ENCODE peak calls at places on chromosome 15, in ten cellular contexts. One of them, this sample, is unnamed.

GRCh38 chr15:69855601-69856000 is 242.1 kb downstream of the TLE3 start:
- DNase-seq in A549: no peak
- DNase-seq in endothelial cell: no peak
- DNase-seq in WTC11: no peak
- DNase-seq in breast epithelium: no peak
- DNase-seq in HFFc6: no peak
- DNase-seq in heart left ventricle: no peak
- DNase-seq in nephron progenitor cell: peak; percentile 40
- DNase-seq in esophagus squamous epithelium: no peak
- DNase-seq in cardiac muscle cell: no peak
- DNase-seq in this sample: no peak

GRCh38 chr15:75446146-75446545 is 5.3 kb downstream of the SIN3A start:
- DNase-seq in A549: no peak
- DNase-seq in endothelial cell: no peak
- DNase-seq in WTC11: no peak
- DNase-seq in breast epithelium: no peak
- DNase-seq in HFFc6: no peak
- DNase-seq in heart left ventricle: no peak
- DNase-seq in nephron progenitor cell: no peak
- DNase-seq in esophagus squamous epithelium: no peak
- DNase-seq in cardiac muscle cell: no peak
- DNase-seq in this sample: no peak

GRCh38 chr15:82624438-82624837 is 22.7 kb downstream of the CPEB1 start:
- DNase-seq in A549: no peak
- DNase-seq in endothelial cell: no peak
- DNase-seq in WTC11: no peak
- DNase-seq in breast epithelium: no peak
- DNase-seq in HFFc6: no peak
- DNase-seq in heart left ventricle: no peak
- DNase-seq in nephron progenitor cell: no peak
- DNase-seq in esophagus squamous epithelium: no peak
- DNase-seq in cardiac muscle cell: no peak
- DNase-seq in this sample: no peak

GRCh38 chr15:67199391-67199790 is 55.1 kb downstream of the AAGAB start:
- DNase-seq in A549: no peak
- DNase-seq in endothelial cell: no peak
- DNase-seq in WTC11: no peak
- DNase-seq in breast epithelium: no peak
- DNase-seq in HFFc6: no peak
- DNase-seq in heart left ventricle: no peak
- DNase-seq in nephron progenitor cell: no peak
- DNase-seq in esophagus squamous epithelium: no peak
- DNase-seq in cardiac muscle cell: no peak
- DNase-seq in this sample: no peak

GRCh38 chr15:70091649-70092461 is 5.9 kb downstream of the TLE3 start:
- DNase-seq in A549: no peak
- DNase-seq in endothelial cell: no peak
- DNase-seq in WTC11: no peak
- DNase-seq in breast epithelium: no peak
- DNase-seq in HFFc6: no peak
- DNase-seq in heart left ventricle: no peak
- DNase-seq in nephron progenitor cell: no peak
- DNase-seq in esophagus squamous epithelium: no peak
- DNase-seq in cardiac muscle cell: no peak
- DNase-seq in this sample: no peak

GRCh38 chr15:73931441-73931840 is 5.2 kb downstream of the LOXL1 start:
- DNase-seq in A549: no peak
- DNase-seq in endothelial cell: no peak
- DNase-seq in WTC11: no peak
- DNase-seq in breast epithelium: no peak
- DNase-seq in HFFc6: no peak
- DNase-seq in heart left ventricle: no peak
- DNase-seq in nephron progenitor cell: no peak
- DNase-seq in esophagus squamous epithelium: no peak
- DNase-seq in cardiac muscle cell: no peak
- DNase-seq in this sample: no peak

GRCh38 chr15:77002436-77002835 is 7.5 kb downstream of the PSTPIP1 start:
- DNase-seq in A549: no peak
- DNase-seq in endothelial cell: no peak
- DNase-seq in WTC11: no peak
- DNase-seq in breast epithelium: no peak
- DNase-seq in HFFc6: no peak
- DNase-seq in heart left ventricle: no peak
- DNase-seq in nephron progenitor cell: no peak
- DNase-seq in esophagus squamous epithelium: no peak
- DNase-seq in cardiac muscle cell: no peak
- DNase-seq in this sample: no peak

GRCh38 chr15:65409284-65409631 is 13.5 kb downstream of the IGDCC4 start:
- DNase-seq in A549: no peak
- DNase-seq in endothelial cell: no peak
- DNase-seq in WTC11: no peak
- DNase-seq in breast epithelium: no peak
- DNase-seq in HFFc6: peak; percentile 85
- DNase-seq in heart left ventricle: no peak
- DNase-seq in nephron progenitor cell: no peak
- DNase-seq in esophagus squamous epithelium: no peak
- DNase-seq in cardiac muscle cell: no peak
- DNase-seq in this sample: no peak

GRCh38 chr15:73752817-73753214 is 335 bp downstream of the INSYN1 start:
- DNase-seq in A549: peak; percentile 15
- DNase-seq in endothelial cell: peak; percentile 27
- DNase-seq in WTC11: peak; percentile 47
- DNase-seq in breast epithelium: no peak
- DNase-seq in HFFc6: no peak
- DNase-seq in heart left ventricle: no peak
- DNase-seq in nephron progenitor cell: peak; percentile 65
- DNase-seq in esophagus squamous epithelium: no peak
- DNase-seq in cardiac muscle cell: peak; percentile 66
- DNase-seq in this sample: no peak

GRCh38 chr15:69679623-69680228 is 227.1 kb downstream of the RPLP1 start:
- DNase-seq in A549: no peak
- DNase-seq in endothelial cell: no peak
- DNase-seq in WTC11: no peak
- DNase-seq in breast epithelium: no peak
- DNase-seq in HFFc6: no peak
- DNase-seq in heart left ventricle: no peak
- DNase-seq in nephron progenitor cell: no peak
- DNase-seq in esophagus squamous epithelium: no peak
- DNase-seq in cardiac muscle cell: no peak
- DNase-seq in this sample: peak; percentile 44

GRCh38 chr15:66685638-66686150 is 16.3 kb upstream of the SMAD6 start:
- DNase-seq in A549: no peak
- DNase-seq in endothelial cell: no peak
- DNase-seq in WTC11: no peak
- DNase-seq in breast epithelium: no peak
- DNase-seq in HFFc6: no peak
- DNase-seq in heart left ventricle: no peak
- DNase-seq in nephron progenitor cell: no peak
- DNase-seq in esophagus squamous epithelium: no peak
- DNase-seq in cardiac muscle cell: no peak
- DNase-seq in this sample: no peak

GRCh38 chr15:58490405-58491150 is 58.8 kb downstream of the LIPC start:
- DNase-seq in A549: no peak
- DNase-seq in endothelial cell: no peak
- DNase-seq in WTC11: no peak
- DNase-seq in breast epithelium: no peak
- DNase-seq in HFFc6: no peak
- DNase-seq in heart left ventricle: peak; percentile 61
- DNase-seq in nephron progenitor cell: no peak
- DNase-seq in esophagus squamous epithelium: no peak
- DNase-seq in cardiac muscle cell: no peak
- DNase-seq in this sample: no peak

GRCh38 chr15:20344601-20345400 is 196.8 kb downstream of the GOLGA6L6 start:
- DNase-seq in A549: no peak
- DNase-seq in endothelial cell: no peak
- DNase-seq in WTC11: peak; percentile 9
- DNase-seq in breast epithelium: peak; percentile 49
- DNase-seq in HFFc6: no peak
- DNase-seq in heart left ventricle: no peak
- DNase-seq in nephron progenitor cell: no peak
- DNase-seq in esophagus squamous epithelium: no peak
- DNase-seq in cardiac muscle cell: no peak
- DNase-seq in this sample: no peak

GRCh38 chr15:31024330-31024729 is 32.9 kb upstream of the MTMR10 start:
- DNase-seq in A549: peak; percentile 68
- DNase-seq in endothelial cell: peak; percentile 31
- DNase-seq in WTC11: peak; percentile 28
- DNase-seq in breast epithelium: no peak
- DNase-seq in HFFc6: peak; percentile 93
- DNase-seq in heart left ventricle: no peak
- DNase-seq in nephron progenitor cell: peak; percentile 19
- DNase-seq in esophagus squamous epithelium: no peak
- DNase-seq in cardiac muscle cell: peak; percentile 58
- DNase-seq in this sample: no peak

GRCh38 chr15:31338879-31339557 is 12.4 kb downstream of the KLF13 start:
- DNase-seq in A549: peak; percentile 30
- DNase-seq in endothelial cell: no peak
- DNase-seq in WTC11: no peak
- DNase-seq in breast epithelium: no peak
- DNase-seq in HFFc6: peak; percentile 88
- DNase-seq in heart left ventricle: peak; percentile 80
- DNase-seq in nephron progenitor cell: peak; percentile 71
- DNase-seq in esophagus squamous epithelium: no peak
- DNase-seq in cardiac muscle cell: peak; percentile 34
- DNase-seq in this sample: peak; percentile 40

GRCh38 chr15:45631831-45632230 is 3.0 kb upstream of the SQOR start:
- DNase-seq in A549: no peak
- DNase-seq in endothelial cell: no peak
- DNase-seq in WTC11: no peak
- DNase-seq in breast epithelium: no peak
- DNase-seq in HFFc6: peak; percentile 45
- DNase-seq in heart left ventricle: no peak
- DNase-seq in nephron progenitor cell: no peak
- DNase-seq in esophagus squamous epithelium: no peak
- DNase-seq in cardiac muscle cell: no peak
- DNase-seq in this sample: no peak

GRCh38 chr15:98865397-98866339 is 141.9 kb downstream of the PGPEP1L start:
- DNase-seq in A549: no peak
- DNase-seq in endothelial cell: peak; percentile 82
- DNase-seq in WTC11: peak; percentile 85
- DNase-seq in breast epithelium: peak; percentile 64
- DNase-seq in HFFc6: peak; percentile 66
- DNase-seq in heart left ventricle: peak; percentile 84
- DNase-seq in nephron progenitor cell: no peak
- DNase-seq in esophagus squamous epithelium: peak; percentile 29
- DNase-seq in cardiac muscle cell: no peak
- DNase-seq in this sample: peak; percentile 58

GRCh38 chr15:48112242-48112641 is 8.5 kb upstream of the SLC24A5 start:
- DNase-seq in A549: no peak
- DNase-seq in endothelial cell: peak; percentile 38
- DNase-seq in WTC11: peak; percentile 64
- DNase-seq in breast epithelium: no peak
- DNase-seq in HFFc6: peak; percentile 21
- DNase-seq in heart left ventricle: no peak
- DNase-seq in nephron progenitor cell: peak; percentile 24
- DNase-seq in esophagus squamous epithelium: no peak
- DNase-seq in cardiac muscle cell: peak; percentile 60
- DNase-seq in this sample: no peak
- TF ChIP-seq CTCF in A549: peak; percentile 14
- TF ChIP-seq CTCF in endothelial cell: no peak
- TF ChIP-seq CTCF in WTC11: no peak
- TF ChIP-seq CTCF in breast epithelium: no peak
- TF ChIP-seq CTCF in HFFc6: peak; percentile 65
- TF ChIP-seq CTCF in heart left ventricle: peak; percentile 33
- TF ChIP-seq CTCF in nephron progenitor cell: peak; percentile 31
- TF ChIP-seq CTCF in esophagus squamous epithelium: no peak
- TF ChIP-seq CTCF in cardiac muscle cell: peak; percentile 43
- TF ChIP-seq CTCF in this sample: no peak

GRCh38 chr15:39118510-39118909 is 462.4 kb upstream of the THBS1 start:
- DNase-seq in A549: no peak
- DNase-seq in endothelial cell: no peak
- DNase-seq in WTC11: no peak
- DNase-seq in breast epithelium: no peak
- DNase-seq in HFFc6: peak; percentile 95
- DNase-seq in heart left ventricle: no peak
- DNase-seq in nephron progenitor cell: no peak
- DNase-seq in esophagus squamous epithelium: no peak
- DNase-seq in cardiac muscle cell: no peak
- DNase-seq in this sample: no peak
- TF ChIP-seq CTCF in A549: no peak
- TF ChIP-seq CTCF in endothelial cell: no peak
- TF ChIP-seq CTCF in WTC11: no peak
- TF ChIP-seq CTCF in breast epithelium: no peak
- TF ChIP-seq CTCF in HFFc6: no peak
- TF ChIP-seq CTCF in heart left ventricle: no peak
- TF ChIP-seq CTCF in nephron progenitor cell: no peak
- TF ChIP-seq CTCF in esophagus squamous epithelium: no peak
- TF ChIP-seq CTCF in cardiac muscle cell: no peak
- TF ChIP-seq CTCF in this sample: no peak

DNA sequence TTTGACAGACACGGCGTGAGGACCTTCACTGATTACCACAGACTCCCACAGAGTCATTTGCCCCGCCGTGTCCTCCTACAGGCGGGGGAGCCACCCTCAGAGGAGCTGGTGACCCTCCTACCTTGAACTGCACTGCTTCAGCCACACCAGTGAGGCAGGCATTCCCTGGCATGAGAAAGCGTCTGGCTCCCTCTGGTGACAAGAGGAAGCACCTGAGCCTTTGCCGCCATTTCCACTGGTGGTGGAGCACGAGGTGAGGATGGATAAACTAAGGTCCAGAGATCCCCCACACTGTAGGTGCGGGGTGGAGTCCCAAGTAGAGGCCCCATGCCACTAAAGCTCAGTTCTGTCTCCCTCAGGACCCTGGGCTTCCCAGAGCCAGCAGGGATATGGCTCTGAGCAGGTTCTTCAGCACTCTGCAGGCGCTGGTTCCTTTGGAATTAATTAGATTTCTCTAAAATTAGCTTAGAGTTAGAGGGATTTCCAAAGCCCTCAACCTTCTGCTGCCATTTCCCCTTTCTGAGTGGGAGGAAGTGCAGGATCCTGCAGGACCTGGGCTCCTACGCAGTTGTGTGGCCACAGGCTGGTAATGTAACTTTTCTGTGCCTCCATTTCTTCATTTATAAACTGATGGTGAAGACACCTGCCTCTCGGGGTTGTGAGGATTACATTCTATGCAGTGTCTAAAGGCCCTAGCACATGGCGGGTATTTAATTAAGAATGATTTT is 224.0 kb downstream of the SLCO3A1 start:
- DNase-seq in A549: peak; percentile 84
- DNase-seq in endothelial cell: peak; percentile 79
- DNase-seq in WTC11: peak; percentile 81
- DNase-seq in breast epithelium: peak; percentile 70
- DNase-seq in HFFc6: peak; percentile 50
- DNase-seq in heart left ventricle: peak; percentile 83
- DNase-seq in nephron progenitor cell: peak; percentile 75
- DNase-seq in esophagus squamous epithelium: no peak
- DNase-seq in cardiac muscle cell: peak; percentile 85
- DNase-seq in this sample: no peak
- TF ChIP-seq CTCF in A549: peak; percentile 84
- TF ChIP-seq CTCF in endothelial cell: peak; percentile 44
- TF ChIP-seq CTCF in WTC11: peak; percentile 43
- TF ChIP-seq CTCF in breast epithelium: peak; percentile 80
- TF ChIP-seq CTCF in HFFc6: peak; percentile 81
- TF ChIP-seq CTCF in heart left ventricle: peak; percentile 82
- TF ChIP-seq CTCF in nephron progenitor cell: peak; percentile 73
- TF ChIP-seq CTCF in esophagus squamous epithelium: peak; percentile 78
- TF ChIP-seq CTCF in cardiac muscle cell: peak; percentile 81
- TF ChIP-seq CTCF in this sample: no peak

DNA sequence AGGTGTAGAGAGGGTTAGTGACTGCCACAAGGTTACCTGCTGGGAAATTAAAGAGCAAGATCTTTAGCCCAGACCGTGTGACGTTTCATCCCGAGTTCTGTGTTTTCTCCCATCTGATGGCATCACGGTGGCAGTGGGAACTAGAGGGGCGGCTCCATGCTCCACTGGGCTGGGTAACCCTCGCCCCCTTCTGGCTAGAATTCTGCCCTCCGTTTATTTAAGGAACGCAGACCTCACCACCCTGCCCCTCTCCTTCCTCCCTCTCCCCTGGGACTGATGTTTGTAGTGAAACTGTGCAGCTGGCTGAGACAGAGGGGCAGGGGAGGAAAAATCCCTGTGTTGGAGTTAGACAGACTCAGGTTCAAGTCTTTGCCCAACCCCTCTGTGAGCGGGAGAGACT is 65.6 kb downstream of the ITGA11 start:
- DNase-seq in A549: no peak
- DNase-seq in endothelial cell: no peak
- DNase-seq in WTC11: peak; percentile 40
- DNase-seq in breast epithelium: no peak
- DNase-seq in HFFc6: no peak
- DNase-seq in heart left ventricle: no peak
- DNase-seq in nephron progenitor cell: no peak
- DNase-seq in esophagus squamous epithelium: no peak
- DNase-seq in cardiac muscle cell: peak; percentile 28
- DNase-seq in this sample: no peak
- TF ChIP-seq CTCF in A549: no peak
- TF ChIP-seq CTCF in endothelial cell: no peak
- TF ChIP-seq CTCF in WTC11: no peak
- TF ChIP-seq CTCF in breast epithelium: no peak
- TF ChIP-seq CTCF in HFFc6: no peak
- TF ChIP-seq CTCF in heart left ventricle: no peak
- TF ChIP-seq CTCF in nephron progenitor cell: no peak
- TF ChIP-seq CTCF in esophagus squamous epithelium: no peak
- TF ChIP-seq CTCF in cardiac muscle cell: no peak
- TF ChIP-seq CTCF in this sample: no peak

This sample was measured in activated B cell treated with CpG ODN at 0.5 μM for 24 hours.